ENCODE peak calls at places on chromosomes 11 and 22, in five cellular contexts. J is B cell, Z is fibroblast of lung, N is mucosa of descending colon, A is left ventricle myocardium inferior. F is an unnamed sample.

GRCh38 chr11:8256271-8257002 is 7.2 kb downstream of the LMO1 start:
- DNase-seq in J (no peak), Z (no peak), N (no peak), A (no peak), F (peak)

GRCh38 chr22:38862375-38863329 is 9.4 kb downstream of the CBX6 start:
- DNase-seq in J (no peak), Z (peak), N (no peak), A (no peak), F (peak)

GRCh38 chr11:119854521-119854920 is 125.5 kb upstream of the NECTIN1 start:
- DNase-seq in J (no peak), Z (no peak), N (no peak), A (no peak), F (no peak)

GRCh38 chr22:44909241-44909640 is 100.6 kb downstream of the PHF21B start:
- DNase-seq in J (no peak), Z (no peak), N (no peak), A (no peak), F (no peak)

GRCh38 chr11:35323076-35323868 is 96.1 kb downstream of the SLC1A2 start:
- DNase-seq in J (no peak), Z (peak), N (no peak), A (no peak), F (no peak)

GRCh38 chr11:7941608-7942007 is at the start of gene OR10A3:
- DNase-seq in J (no peak), Z (no peak), N (no peak), A (no peak), F (no peak)

GRCh38 chr22:17097062-17097461 is 12.3 kb downstream of the IL17RA start:
- DNase-seq in J (no peak), Z (no peak), N (no peak), A (no peak), F (peak)

GRCh38 chr11:12841946-12842630 is 167.0 kb upstream of the RASSF10 start:
- DNase-seq in J (no peak), Z (peak), N (no peak), A (no peak), F (no peak)

GRCh38 chr22:45425101-45425500 is 11.6 kb downstream of the RIBC2 start:
- DNase-seq in J (no peak), Z (peak), N (no peak), A (no peak), F (peak)

GRCh38 chr22:27801197-27801615 is 350 bp downstream of the MN1 start:
- DNase-seq in J (peak), Z (peak), N (peak), A (peak), F (peak)

GRCh38 chr22:35863432-35863831 is 145.8 kb downstream of the APOL5 start:
- DNase-seq in J (no peak), Z (no peak), N (no peak), A (no peak), F (no peak)

DNA sequence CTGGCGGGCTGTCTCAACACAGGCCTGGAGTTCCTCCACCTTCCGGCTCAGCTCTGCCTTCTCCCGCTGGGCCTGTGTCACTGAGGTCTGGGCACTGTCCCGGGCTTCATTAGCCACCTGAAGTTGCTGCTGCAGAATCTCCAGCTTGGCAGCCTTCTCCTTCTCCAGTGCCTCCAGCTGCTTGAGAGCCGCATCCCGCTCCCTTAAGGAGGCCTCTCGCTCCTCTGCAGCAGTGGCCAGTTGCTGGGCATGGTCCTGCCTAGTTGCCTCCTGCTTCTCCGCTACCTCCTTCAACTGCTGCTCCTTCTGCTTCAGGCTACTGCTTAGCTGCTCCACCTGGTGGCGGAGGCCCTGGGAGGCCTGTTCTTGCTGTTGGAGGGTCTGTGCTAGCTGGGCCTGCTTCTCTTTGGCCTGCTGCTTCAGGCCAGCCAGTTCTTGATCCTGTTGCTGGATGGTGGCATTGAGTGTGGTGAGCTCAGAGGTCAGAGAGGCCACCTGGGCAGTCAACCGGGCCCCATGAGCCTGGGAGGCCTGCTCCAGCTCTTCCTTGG is 16.9 kb downstream of the IL18BP start:
- DNase-seq in J (peak), Z (peak), N (no peak), A (no peak), F (peak)
- TF ChIP-seq CTCF in J (peak), Z (peak), N (no peak), A (peak), F (peak)

GRCh38 chr11:66851698-66852465 is 5.0 kb upstream of the LRFN4 start:
- DNase-seq in J (no peak), Z (no peak), N (peak), A (no peak), F (peak)
- TF ChIP-seq CTCF in J (peak), Z (no peak), N (no peak), A (no peak), F (no peak)

GRCh38 chr11:75248924-75249256 is 8.3 kb downstream of the TPBGL start:
- DNase-seq in J (no peak), Z (no peak), N (no peak), A (no peak), F (no peak)
- TF ChIP-seq CTCF in J (peak), Z (no peak), N (no peak), A (peak), F (peak)

DNA sequence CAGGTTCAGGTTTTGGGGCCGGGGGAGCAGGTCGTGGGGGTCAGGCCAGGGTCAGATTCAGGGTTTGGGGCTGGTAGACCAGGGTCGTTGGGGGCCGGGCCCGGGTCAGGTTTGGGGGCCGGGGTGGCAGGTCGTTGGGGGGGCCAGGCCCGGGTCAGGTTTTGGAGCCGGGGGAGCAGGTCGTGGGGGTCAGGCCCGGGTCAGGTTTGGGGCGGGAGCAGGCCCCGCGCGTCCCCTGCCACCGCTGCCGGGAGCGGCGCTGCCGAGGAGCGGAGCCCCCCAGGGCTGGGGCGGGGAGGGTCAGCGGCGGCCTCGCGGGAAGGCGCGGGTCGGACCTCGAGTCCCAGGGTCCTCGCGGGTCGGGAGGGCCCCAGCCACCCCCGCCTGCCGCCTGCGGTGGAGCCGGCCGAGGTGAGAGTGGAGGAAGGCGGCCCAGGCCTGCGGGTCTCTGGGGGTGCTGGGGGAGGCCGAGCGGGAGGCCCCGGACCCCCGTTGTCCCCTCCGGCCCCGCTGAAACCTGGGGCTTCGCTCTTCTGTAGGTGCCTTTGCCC is 543 bp downstream of the TRABD start:
- DNase-seq in J (peak), Z (no peak), N (peak), A (no peak), F (no peak)
- TF ChIP-seq CTCF in J (no peak), Z (no peak), N (no peak), A (no peak), F (no peak)